ENCODE peak calls at places on chromosomes 16 and 17, in nine cellular contexts. I is lower lobe of right lung, M is GM23248, U is mesendoderm, V is hepatocyte, E is ascending aorta, P is tibial nerve, O is adrenal gland, T is prostate gland. K is an unnamed sample. For H3K4me1, the result is how much of the 10 kb centered on the place peaks cover.

GRCh38 chr17:82874011-82874835 is 34.4 kb upstream of the ZNF750 start:
- DNase-seq in O (no peak), I (peak), E (no peak), T (peak), V (no peak), P (no peak), M (no peak), U (no peak), K (no peak)

GRCh38 chr16:72679856-72680255 is 368.1 kb downstream of the ZFHX3 start:
- DNase-seq in O (no peak), V (no peak), U (no peak), I (no peak), M (no peak), P (no peak), T (no peak), E (no peak), K (no peak)

GRCh38 chr16:88901718-88902337 is 35.4 kb upstream of the PABPN1L start:
- DNase-seq in U (peak), M (no peak), E (no peak), V (no peak), P (no peak), T (no peak), O (no peak), I (no peak), K (no peak)

GRCh38 chr17:65537845-65538678 is 23.4 kb downstream of the AXIN2 start:
- DNase-seq in I (no peak), V (no peak), E (no peak), U (no peak), M (no peak), O (no peak), P (no peak), T (no peak), K (no peak)

GRCh38 chr17:40056379-40057005 is 2.3 kb upstream of the MED24 start:
- DNase-seq in U (no peak), O (no peak), V (no peak), T (no peak), E (no peak), M (no peak), I (no peak), P (no peak), K (no peak)

GRCh38 chr16:7792346-7792745 is 459.7 kb downstream of the RBFOX1 start:
- DNase-seq in V (no peak), P (no peak), U (no peak), T (no peak), E (no peak), M (no peak), O (no peak), I (no peak), K (no peak)

GRCh38 chr16:525520-526180 is 1.9 kb upstream of the CAPN15 start:
- DNase-seq in O (peak), V (peak), I (no peak), U (peak), E (no peak), P (no peak), T (no peak), M (peak), K (peak)

GRCh38 chr16:1494129-1494640 is 1.0 kb downstream of the TELO2 start:
- DNase-seq in T (peak), E (no peak), P (peak), V (peak), O (peak), U (peak), I (peak), M (peak), K (peak)

GRCh38 chr16:69105501-69106361 is at the start of gene HAS3:
- DNase-seq in E (no peak), O (no peak), M (peak), P (no peak), U (peak), V (peak), I (peak), T (peak), K (peak)

GRCh38 chr17:32746698-32747097 is 130.2 kb downstream of the MYO1D start:
- DNase-seq in E (no peak), V (no peak), O (no peak), T (no peak), M (peak), I (no peak), P (no peak), U (no peak), K (peak)

GRCh38 chr17:47687748-47688147 is 6.2 kb upstream of the TBKBP1 start:
- DNase-seq in E (no peak), U (peak), V (no peak), P (no peak), I (no peak), T (no peak), M (peak), O (no peak), K (no peak)

GRCh38 chr17:9973689-9974459 is 68.8 kb upstream of the RCVRN start:
- DNase-seq in U (no peak), M (no peak), T (no peak), P (no peak), O (no peak), E (no peak), V (no peak), I (no peak), K (no peak)

GRCh38 chr17:50355336-50355700 is 9.4 kb downstream of the XYLT2 start:
- DNase-seq in E (no peak), P (no peak), V (peak), T (no peak), M (no peak), I (no peak), U (no peak), O (peak), K (no peak)

GRCh38 chr16:31505483-31505882 is 2.7 kb downstream of the RUSF1 start:
- DNase-seq in V (no peak), P (no peak), E (no peak), U (no peak), O (no peak), M (no peak), I (no peak), T (no peak), K (no peak)

GRCh38 chr17:33927732-33928133 is 327.4 kb upstream of the CCL2 start:
- DNase-seq in U (peak), P (no peak), I (no peak), O (no peak), E (no peak), M (peak), V (no peak), T (no peak), K (no peak)

GRCh38 chr16:68642436-68643064 is 2.6 kb upstream of the CDH3 start:
- DNase-seq in U (peak), E (no peak), I (peak), O (no peak), V (peak), T (no peak), P (no peak), M (peak), K (peak)

GRCh38 chr17:49016775-49017463 is 19.7 kb downstream of the IGF2BP1 start:
- DNase-seq in T (peak), I (no peak), M (peak), O (peak), E (no peak), P (no peak), U (no peak), V (peak), K (peak)

GRCh38 chr17:68101992-68102758 is 66.6 kb downstream of the KPNA2 start:
- DNase-seq in V (peak), O (peak), U (no peak), T (peak), P (peak), E (no peak), I (no peak), M (peak), K (peak)
- H3K4me3 ChIP-seq in V (peak), O (peak), U (peak), T (peak), P (peak), E (peak), I (peak), M (peak), K (peak)

GRCh38 chr17:42133461-42134041 is 10.9 kb downstream of the HSPB9 start:
- DNase-seq in P (no peak), M (peak), O (no peak), I (no peak), V (no peak), T (no peak), E (no peak), U (no peak), K (no peak)

GRCh38 chr17:42136654-42137051 is 14.0 kb downstream of the HSPB9 start:
- DNase-seq in P (no peak), U (no peak), E (no peak), M (no peak), V (no peak), O (no peak), T (no peak), I (no peak), K (no peak)

GRCh38 chr17:42132941-42133340 is 10.3 kb downstream of the HSPB9 start:
- DNase-seq in T (peak), E (no peak), V (no peak), P (no peak), O (peak), U (no peak), I (peak), M (peak), K (peak)

GRCh38 chr17:42135664-42136653 is 13.4 kb downstream of the HSPB9 start:
- DNase-seq in P (peak), E (no peak), O (peak), U (peak), V (peak), M (peak), I (peak), T (no peak), K (peak)

DNA sequence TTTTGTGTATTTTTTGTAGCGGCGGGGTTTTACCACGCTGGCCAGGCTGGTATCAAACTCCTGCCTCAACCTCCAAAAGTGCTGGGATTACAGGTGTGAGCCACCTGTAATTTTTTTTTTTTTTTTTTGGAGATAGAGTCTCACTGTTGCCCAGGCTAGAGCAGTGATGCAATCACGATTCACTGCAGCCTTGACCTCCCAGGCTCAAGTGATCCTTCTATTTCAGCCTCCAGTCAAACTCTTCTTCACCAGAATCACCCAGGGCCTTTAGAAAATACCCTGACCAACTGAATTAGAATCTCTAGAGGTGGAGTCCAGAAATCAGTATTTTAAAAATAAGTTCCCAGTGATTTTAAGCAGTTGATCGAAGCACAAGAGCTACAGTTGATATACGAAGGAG is 12.5 kb downstream of the HSPB9 start:
- DNase-seq in M (no peak), U (no peak), T (no peak), E (no peak), O (no peak), I (no peak), V (no peak), P (no peak), K (no peak)
- H3K4me1 ChIP-seq in M (under half), U (under half), T (under half), E (under half), O (half or more), I (half or more), V (under half), P (half or more), K (half or more)

DNA sequence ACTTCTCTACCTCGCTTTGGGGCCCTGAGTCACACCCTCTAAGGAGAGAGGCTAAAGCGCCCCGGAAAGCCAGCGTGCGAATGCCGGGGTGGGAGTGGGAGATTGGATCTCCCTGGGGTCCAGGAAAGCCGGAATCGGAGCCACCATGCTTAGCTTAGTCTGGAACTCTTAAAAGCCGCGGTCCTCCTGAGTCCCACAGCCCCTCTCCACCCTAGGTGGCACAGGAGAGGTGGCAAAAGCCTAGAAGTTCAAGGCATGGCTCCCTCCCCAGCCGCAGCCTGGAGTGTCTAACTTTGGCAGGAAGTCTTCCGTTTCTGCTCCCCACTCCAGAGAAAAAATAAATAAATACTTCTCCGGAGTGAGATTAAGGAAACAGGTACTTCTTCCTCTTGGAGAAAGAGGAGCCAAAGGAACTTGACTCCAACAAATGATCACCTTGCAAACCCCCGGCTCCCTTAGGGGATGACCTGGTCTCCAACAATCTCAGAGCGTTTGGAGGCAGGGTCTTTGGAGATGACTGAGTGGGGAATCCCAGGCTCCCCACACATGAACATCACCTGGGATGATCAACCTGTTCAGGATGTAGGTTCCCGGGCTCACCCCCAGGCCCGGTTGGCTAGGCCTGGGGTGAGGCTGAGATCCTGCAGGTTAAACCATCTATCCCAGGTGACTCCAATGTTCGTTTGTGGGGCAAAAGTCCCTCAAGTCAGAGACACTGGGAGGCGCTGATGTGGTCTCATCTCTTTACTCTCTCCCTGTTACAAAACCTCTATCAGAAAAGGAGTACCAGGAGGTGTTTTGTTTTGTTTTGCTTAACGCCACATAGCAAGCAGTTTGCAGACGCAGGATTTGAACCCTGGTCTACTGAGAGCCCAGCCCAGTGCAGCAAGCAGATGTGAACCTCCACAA is 2.9 kb downstream of the CIITA start:
- DNase-seq in V (no peak), M (no peak), I (no peak), P (no peak), E (no peak), T (no peak), U (no peak), O (no peak), K (no peak)
- H3K4me3 ChIP-seq in V (no peak), M (peak), I (peak), P (peak), E (peak), T (peak), U (no peak), O (no peak), K (peak)

GRCh38 chr16:57700801-57701551 is 6.4 kb downstream of the DRC7 start:
- DNase-seq in P (no peak), U (no peak), M (no peak), E (no peak), I (no peak), O (no peak), T (no peak), V (peak), K (no peak)
- H3K4me1 ChIP-seq in P (under half), U (under half), M (under half), E (under half), I (under half), O (under half), T (under half), V (under half), K (under half)

GRCh38 chr17:58156839-58157803 is 8.9 kb downstream of the OR4D1 start:
- DNase-seq in P (no peak), U (peak), E (no peak), T (no peak), V (peak), O (no peak), M (peak), I (peak), K (no peak)
- H3K4me3 ChIP-seq in P (peak), U (peak), E (peak), T (peak), V (peak), O (no peak), M (peak), I (peak), K (peak)

K was measured in adipocyte.